ENCODE peak calls at places on chromosomes 2 and 18, in eight cellular contexts. Q is uterus; S is AG04450; R is neuronal stem cell; M is CD4-positive, alpha-beta memory T cell; Z is tibial artery; P is adipocyte; D is tibial nerve. Y is an unnamed sample. For H3K9me3 and H3K27me3, the result is how much of the 10 kb centered on the place peaks cover.

GRCh38 chr2:118786691-118787090 is 60.8 kb downstream of the EN1 start:
- DNase-seq in Q (no peak), S (no peak), R (no peak), M (no peak), Z (no peak), P (no peak), D (no peak), Y (no peak)

GRCh38 chr2:154097823-154098398 is 226.2 kb downstream of the GALNT13 start:
- DNase-seq in Q (no peak), S (no peak), R (no peak), M (no peak), Z (no peak), P (no peak), D (no peak), Y (no peak)

GRCh38 chr18:75249672-75250470 is 39.3 kb downstream of the TSHZ1 start:
- DNase-seq in Q (no peak), S (no peak), R (no peak), M (no peak), Z (no peak), P (no peak), D (no peak), Y (no peak)

GRCh38 chr2:206477296-206477695 is 34.0 kb downstream of the ADAM23 start:
- DNase-seq in Q (no peak), S (no peak), R (no peak), M (no peak), Z (no peak), P (peak), D (no peak), Y (no peak)

GRCh38 chr2:204550738-204551137 is 5.5 kb downstream of the PARD3B start:
- DNase-seq in Q (no peak), S (peak), R (no peak), M (no peak), Z (no peak), P (peak), D (no peak), Y (peak)

GRCh38 chr18:51194604-51195003 is 2.9 kb downstream of the MEX3C start:
- DNase-seq in Q (no peak), S (no peak), R (no peak), M (no peak), Z (no peak), P (peak), D (no peak), Y (no peak)

GRCh38 chr18:12946549-12947354 is 1.1 kb upstream of the SEH1L start:
- DNase-seq in Q (peak), S (peak), R (peak), M (no peak), Z (peak), P (peak), D (peak), Y (peak)

GRCh38 chr18:52903858-52904257 is 563.9 kb downstream of the DCC start:
- DNase-seq in Q (no peak), S (no peak), R (peak), M (no peak), Z (no peak), P (peak), D (peak), Y (peak)

GRCh38 chr2:151637284-151637781 is 96.9 kb downstream of the NEB start:
- DNase-seq in Q (no peak), S (no peak), R (no peak), M (peak), Z (no peak), P (no peak), D (no peak), Y (no peak)

GRCh38 chr18:35376393-35376741 is 770 bp downstream of the ZNF396 start:
- DNase-seq in Q (no peak), S (no peak), R (no peak), M (no peak), Z (peak), P (no peak), D (no peak), Y (no peak)

GRCh38 chr2:127187081-127187775 is 32.9 kb downstream of the CYP27C1 start:
- DNase-seq in Q (no peak), S (no peak), R (no peak), M (no peak), Z (no peak), P (no peak), D (no peak), Y (no peak)

GRCh38 chr2:219871396-219871795 is 244.0 kb downstream of the SLC4A3 start:
- DNase-seq in Q (no peak), S (no peak), R (peak), M (no peak), Z (no peak), P (no peak), D (no peak), Y (no peak)

GRCh38 chr2:228599297-228599696 is 417.8 kb upstream of the SPHKAP start:
- DNase-seq in Q (no peak), S (no peak), R (no peak), M (no peak), Z (no peak), P (no peak), D (no peak), Y (no peak)

GRCh38 chr2:179107737-179108136 is 57.8 kb upstream of the CCDC141 start:
- DNase-seq in Q (no peak), S (no peak), R (no peak), M (no peak), Z (no peak), P (peak), D (no peak), Y (no peak)

GRCh38 chr2:234960091-234961088 is 8.6 kb downstream of the SH3BP4 start:
- DNase-seq in Q (no peak), S (no peak), R (no peak), M (no peak), Z (peak), P (no peak), D (no peak), Y (no peak)

GRCh38 chr2:47662547-47662946 is 120.4 kb upstream of the MSH6 start:
- DNase-seq in Q (no peak), S (no peak), R (no peak), M (no peak), Z (no peak), P (no peak), D (no peak), Y (no peak)

GRCh38 chr2:234988491-234988890 is 36.7 kb downstream of the SH3BP4 start:
- DNase-seq in Q (no peak), S (no peak), R (no peak), M (no peak), Z (no peak), P (no peak), D (no peak), Y (no peak)

GRCh38 chr2:182618672-182619079 is 97.4 kb upstream of the DNAJC10 start:
- DNase-seq in Q (no peak), S (no peak), R (no peak), M (no peak), Z (no peak), P (peak), D (no peak), Y (peak)

GRCh38 chr2:206971805-206972204 is 32.5 kb downstream of the CPO start:
- DNase-seq in Q (peak), S (peak), R (no peak), M (no peak), Z (no peak), P (peak), D (peak), Y (no peak)

GRCh38 chr2:240298316-240298790 is 137.1 kb upstream of the GPC1 start:
- DNase-seq in Q (no peak), S (no peak), R (no peak), M (no peak), Z (no peak), P (no peak), D (no peak), Y (no peak)

GRCh38 chr2:234686088-234686890 is 189.4 kb upstream of the ARL4C start:
- DNase-seq in Q (no peak), S (no peak), R (peak), M (no peak), Z (no peak), P (peak), D (no peak), Y (peak)

GRCh38 chr2:172215936-172216335 is 113.2 kb upstream of the DLX2 start:
- DNase-seq in Q (no peak), S (no peak), R (no peak), M (no peak), Z (no peak), P (no peak), D (no peak), Y (no peak)
- H3K4me3 ChIP-seq in Q (no peak), S (no peak), R (no peak), M (no peak), Z (no peak), P (no peak), D (no peak), Y (no peak)

DNA sequence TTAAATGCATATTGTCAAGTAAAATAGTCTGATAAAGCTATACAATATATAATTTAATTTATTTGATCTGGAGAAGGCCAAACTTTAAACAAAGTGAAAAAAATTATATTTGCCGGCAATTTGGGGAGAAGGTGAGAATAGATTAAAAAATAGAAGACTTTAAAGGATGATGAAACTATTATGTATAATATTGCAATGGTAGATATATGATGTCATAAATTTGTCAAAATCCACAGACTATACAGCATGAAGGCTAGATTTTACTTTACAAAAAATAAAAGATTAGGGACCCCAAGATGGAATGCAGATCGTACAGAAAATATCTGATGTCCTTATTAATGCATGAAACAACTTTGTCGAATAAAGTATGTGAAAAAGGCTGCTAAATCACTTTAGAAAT is 67.3 kb upstream of the MAL start:
- DNase-seq in Q (no peak), S (no peak), R (no peak), M (no peak), Z (no peak), P (no peak), D (no peak), Y (no peak)
- H3K9me3 ChIP-seq in Q (under half), S (under half), R (under half), M (under half), Z (under half), P (under half), D (under half), Y (under half)

GRCh38 chr2:176071330-176072291 is 12.2 kb downstream of the EVX2 start:
- DNase-seq in Q (no peak), S (no peak), R (no peak), M (no peak), Z (no peak), P (no peak), D (no peak), Y (no peak)
- H3K27me3 ChIP-seq in Q (half or more), S (half or more), R (half or more), M (half or more), Z (half or more), P (half or more), D (under half), Y (under half)

DNA sequence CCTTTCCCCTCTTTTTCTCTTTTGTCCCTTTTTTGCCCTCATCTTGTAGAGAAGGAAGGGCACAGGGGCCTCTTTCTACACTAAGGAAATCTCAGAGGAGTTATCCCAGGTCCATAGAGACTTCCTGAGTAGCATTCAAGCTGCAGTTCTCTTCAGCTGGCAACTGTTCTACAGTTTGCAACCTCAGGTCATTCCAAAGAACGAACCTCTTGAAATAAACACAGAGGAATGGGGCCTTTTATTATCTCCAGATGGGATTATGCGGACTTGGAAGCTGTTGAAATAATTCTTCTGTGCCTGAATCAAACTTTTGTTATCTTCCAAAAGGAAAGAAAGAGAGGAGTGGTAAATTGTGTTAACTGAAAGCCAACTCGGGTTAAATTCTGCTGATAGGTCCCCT is 31.0 kb upstream of the NFE2L2 start:
- DNase-seq in Q (no peak), S (peak), R (no peak), M (no peak), Z (no peak), P (peak), D (peak), Y (peak)
- H3K4me3 ChIP-seq in Q (no peak), S (peak), R (no peak), M (no peak), Z (peak), P (peak), D (peak), Y (no peak)

DNA sequence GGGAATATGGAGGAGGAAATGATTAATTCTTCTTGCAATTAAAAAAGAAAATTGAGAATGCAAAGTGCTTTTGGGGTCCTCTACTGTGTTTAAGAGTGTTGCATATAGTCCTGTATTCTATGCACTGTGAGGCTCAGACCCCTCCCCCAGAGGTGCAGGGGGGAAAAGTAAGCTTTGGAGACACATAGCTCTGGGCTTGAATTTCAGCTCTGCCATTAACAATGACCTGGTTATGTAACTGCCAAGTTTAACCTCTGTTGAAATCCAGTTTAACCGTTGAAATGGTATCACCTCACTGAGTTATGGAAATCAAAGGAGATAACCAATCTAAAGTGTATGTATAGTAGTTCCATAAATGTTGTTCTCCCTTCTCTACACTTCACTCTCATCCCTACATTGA is 56.9 kb upstream of the NAB1 start:
- DNase-seq in Q (no peak), S (no peak), R (no peak), M (no peak), Z (no peak), P (no peak), D (no peak), Y (no peak)
- H3K9me3 ChIP-seq in Q (under half), S (under half), R (under half), M (under half), Z (under half), P (under half), D (under half), Y (under half)

GRCh38 chr18:79598046-79598884 is 81.3 kb upstream of the CTDP1 start:
- DNase-seq in Q (peak), S (no peak), R (no peak), M (no peak), Z (peak), P (no peak), D (no peak), Y (no peak)
- H3K27me3 ChIP-seq in Q (under half), S (under half), R (under half), M (under half), Z (under half), P (half or more), D (under half), Y (under half)

Y was measured in MG63.